ENCODE peak calls at places on chromosomes 12 and 14, in six cellular contexts. One of them, this sample, is unnamed. For H3K36me3, the result is how much of the 10 kb centered on the place peaks cover.

GRCh38 chr14:55699131-55700057 is 119.4 kb downstream of the KTN1 start:
- DNase-seq in IMR-90: peak
- DNase-seq in HCT116: no peak
- DNase-seq in H1: no peak
- DNase-seq in GM23338: peak
- DNase-seq in hepatocyte: no peak
- DNase-seq in this sample: no peak

GRCh38 chr12:14450479-14450878 is 85.0 kb downstream of the ATF7IP start:
- DNase-seq in IMR-90: no peak
- DNase-seq in HCT116: no peak
- DNase-seq in H1: no peak
- DNase-seq in GM23338: no peak
- DNase-seq in hepatocyte: no peak
- DNase-seq in this sample: no peak

GRCh38 chr14:43479751-43480150 is 1027.3 kb downstream of the FSCB start:
- DNase-seq in IMR-90: no peak
- DNase-seq in HCT116: no peak
- DNase-seq in H1: no peak
- DNase-seq in GM23338: no peak
- DNase-seq in hepatocyte: no peak
- DNase-seq in this sample: no peak

GRCh38 chr14:70601162-70601561 is 707 bp upstream of the MED6 start:
- DNase-seq in IMR-90: peak
- DNase-seq in HCT116: no peak
- DNase-seq in H1: no peak
- DNase-seq in GM23338: peak
- DNase-seq in hepatocyte: no peak
- DNase-seq in this sample: peak

GRCh38 chr14:77007339-77007974 is 21.1 kb downstream of the IRF2BPL start:
- DNase-seq in IMR-90: no peak
- DNase-seq in HCT116: no peak
- DNase-seq in H1: no peak
- DNase-seq in GM23338: no peak
- DNase-seq in hepatocyte: no peak
- DNase-seq in this sample: no peak

GRCh38 chr12:59911516-59911915 is 315.7 kb downstream of the SLC16A7 start:
- DNase-seq in IMR-90: no peak
- DNase-seq in HCT116: no peak
- DNase-seq in H1: no peak
- DNase-seq in GM23338: no peak
- DNase-seq in hepatocyte: no peak
- DNase-seq in this sample: no peak

GRCh38 chr14:87109271-87109670 is 883.7 kb downstream of the GALC start:
- DNase-seq in IMR-90: no peak
- DNase-seq in HCT116: no peak
- DNase-seq in H1: no peak
- DNase-seq in GM23338: no peak
- DNase-seq in hepatocyte: no peak
- DNase-seq in this sample: no peak

GRCh38 chr12:113142173-113142885 is 6.8 kb upstream of the RASAL1 start:
- DNase-seq in IMR-90: no peak
- DNase-seq in HCT116: no peak
- DNase-seq in H1: no peak
- DNase-seq in GM23338: no peak
- DNase-seq in hepatocyte: no peak
- DNase-seq in this sample: no peak

GRCh38 chr12:119695034-119695433 is 27.1 kb downstream of the PRKAB1 start:
- DNase-seq in IMR-90: no peak
- DNase-seq in HCT116: no peak
- DNase-seq in H1: peak
- DNase-seq in GM23338: peak
- DNase-seq in hepatocyte: no peak
- DNase-seq in this sample: peak

GRCh38 chr12:53005215-53005985 is 856 bp upstream of the EIF4B start:
- DNase-seq in IMR-90: no peak
- DNase-seq in HCT116: no peak
- DNase-seq in H1: peak
- DNase-seq in GM23338: peak
- DNase-seq in hepatocyte: peak
- DNase-seq in this sample: peak

GRCh38 chr12:124898200-124898950 is 16.1 kb downstream of the UBC start:
- DNase-seq in IMR-90: no peak
- DNase-seq in HCT116: no peak
- DNase-seq in H1: peak
- DNase-seq in GM23338: peak
- DNase-seq in hepatocyte: no peak
- DNase-seq in this sample: peak

GRCh38 chr12:12870454-12870853 is 20.9 kb upstream of the GPRC5A start:
- DNase-seq in IMR-90: peak
- DNase-seq in HCT116: peak
- DNase-seq in H1: no peak
- DNase-seq in GM23338: no peak
- DNase-seq in hepatocyte: peak
- DNase-seq in this sample: no peak

GRCh38 chr12:21456291-21456780 is 18.9 kb downstream of the PYROXD1 start:
- DNase-seq in IMR-90: no peak
- DNase-seq in HCT116: no peak
- DNase-seq in H1: no peak
- DNase-seq in GM23338: no peak
- DNase-seq in hepatocyte: no peak
- DNase-seq in this sample: no peak

GRCh38 chr14:75147423-75148071 is 20.7 kb upstream of the NEK9 start:
- DNase-seq in IMR-90: peak
- DNase-seq in HCT116: no peak
- DNase-seq in H1: peak
- DNase-seq in GM23338: peak
- DNase-seq in hepatocyte: peak
- DNase-seq in this sample: peak

GRCh38 chr12:5587701-5588100 is 155.8 kb downstream of the NTF3 start:
- DNase-seq in IMR-90: no peak
- DNase-seq in HCT116: no peak
- DNase-seq in H1: no peak
- DNase-seq in GM23338: peak
- DNase-seq in hepatocyte: peak
- DNase-seq in this sample: peak

GRCh38 chr14:31934767-31935266 is 142.3 kb upstream of the ARHGAP5 start:
- DNase-seq in IMR-90: peak
- DNase-seq in HCT116: peak
- DNase-seq in H1: no peak
- DNase-seq in GM23338: peak
- DNase-seq in hepatocyte: peak
- DNase-seq in this sample: peak

GRCh38 chr12:130827432-130827831 is 11.6 kb downstream of the STX2 start:
- DNase-seq in IMR-90: no peak
- DNase-seq in HCT116: no peak
- DNase-seq in H1: no peak
- DNase-seq in GM23338: no peak
- DNase-seq in hepatocyte: peak
- DNase-seq in this sample: no peak

GRCh38 chr12:58583956-58584355 is 336.3 kb downstream of the LRIG3 start:
- DNase-seq in IMR-90: no peak
- DNase-seq in HCT116: no peak
- DNase-seq in H1: no peak
- DNase-seq in GM23338: no peak
- DNase-seq in hepatocyte: no peak
- DNase-seq in this sample: no peak

GRCh38 chr12:19547258-19547657 is 108.0 kb downstream of the AEBP2 start:
- DNase-seq in IMR-90: peak
- DNase-seq in HCT116: no peak
- DNase-seq in H1: no peak
- DNase-seq in GM23338: no peak
- DNase-seq in hepatocyte: no peak
- DNase-seq in this sample: no peak

DNA sequence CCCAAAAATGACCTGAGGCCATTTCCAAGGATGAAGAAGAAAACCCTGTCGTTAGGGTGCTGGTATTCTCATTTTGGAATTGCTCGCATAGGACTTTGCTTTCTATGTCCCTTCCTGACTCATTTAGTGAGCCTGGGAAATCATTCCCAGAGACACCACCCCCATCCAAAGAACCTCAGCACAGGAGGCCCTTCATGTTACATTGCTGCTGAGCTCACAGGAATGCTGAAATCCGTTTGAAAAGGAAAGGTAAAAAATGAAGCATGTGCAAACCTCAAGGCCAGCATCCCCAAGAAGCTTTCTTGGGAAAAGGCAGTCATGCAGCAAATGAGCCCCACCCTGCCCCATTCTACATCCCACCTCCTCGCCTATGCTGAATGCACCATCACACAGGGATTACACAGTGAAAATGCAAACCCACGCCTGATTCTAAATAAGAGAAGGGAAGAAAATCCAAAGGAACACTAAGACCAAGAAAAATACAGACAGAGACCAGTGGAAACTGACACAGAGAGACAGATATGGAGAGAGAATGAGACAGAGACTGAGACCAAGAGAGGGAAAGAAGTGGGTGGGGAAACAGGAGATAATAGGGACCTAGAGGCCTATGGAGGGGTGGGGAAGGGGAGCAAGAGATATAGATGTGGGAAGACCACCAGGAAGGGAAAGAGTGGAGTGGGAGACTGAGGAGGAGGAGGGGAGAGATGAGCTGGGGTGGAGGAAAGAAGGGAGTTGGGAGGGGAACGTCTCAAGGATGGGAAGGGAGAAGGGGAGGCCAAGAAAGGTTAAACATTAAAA is 33.5 kb downstream of the NIN start:
- DNase-seq in IMR-90: peak
- DNase-seq in HCT116: no peak
- DNase-seq in H1: no peak
- DNase-seq in GM23338: no peak
- DNase-seq in hepatocyte: no peak
- DNase-seq in this sample: no peak
- H3K36me3 ChIP-seq in IMR-90: under half
- H3K36me3 ChIP-seq in HCT116: under half
- H3K36me3 ChIP-seq in H1: under half
- H3K36me3 ChIP-seq in GM23338: under half
- H3K36me3 ChIP-seq in hepatocyte: under half
- H3K36me3 ChIP-seq in this sample: under half

GRCh38 chr12:68402422-68402821 is 70.3 kb upstream of the MDM1 start:
- DNase-seq in IMR-90: no peak
- DNase-seq in HCT116: no peak
- DNase-seq in H1: no peak
- DNase-seq in GM23338: no peak
- DNase-seq in hepatocyte: no peak
- DNase-seq in this sample: no peak

GRCh38 chr12:68405292-68405900 is 73.2 kb upstream of the MDM1 start:
- DNase-seq in IMR-90: no peak
- DNase-seq in HCT116: no peak
- DNase-seq in H1: no peak
- DNase-seq in GM23338: no peak
- DNase-seq in hepatocyte: no peak
- DNase-seq in this sample: no peak

GRCh38 chr12:68403711-68404110 is 71.5 kb upstream of the MDM1 start:
- DNase-seq in IMR-90: no peak
- DNase-seq in HCT116: no peak
- DNase-seq in H1: no peak
- DNase-seq in GM23338: no peak
- DNase-seq in hepatocyte: no peak
- DNase-seq in this sample: no peak

GRCh38 chr12:68403296-68403695 is 71.1 kb upstream of the MDM1 start:
- DNase-seq in IMR-90: no peak
- DNase-seq in HCT116: no peak
- DNase-seq in H1: no peak
- DNase-seq in GM23338: no peak
- DNase-seq in hepatocyte: no peak
- DNase-seq in this sample: no peak

GRCh38 chr12:68406134-68406576 is 74.0 kb upstream of the MDM1 start:
- DNase-seq in IMR-90: peak
- DNase-seq in HCT116: no peak
- DNase-seq in H1: peak
- DNase-seq in GM23338: peak
- DNase-seq in hepatocyte: peak
- DNase-seq in this sample: peak
- TF ChIP-seq CTCF in IMR-90: peak
- TF ChIP-seq CTCF in HCT116: peak
- TF ChIP-seq CTCF in H1: peak
- TF ChIP-seq CTCF in GM23338: peak
- TF ChIP-seq CTCF in hepatocyte: peak
- TF ChIP-seq CTCF in this sample: peak

GRCh38 chr14:53001787-53002378 is 51.0 kb upstream of the FERMT2 start:
- DNase-seq in IMR-90: no peak
- DNase-seq in HCT116: no peak
- DNase-seq in H1: no peak
- DNase-seq in GM23338: no peak
- DNase-seq in hepatocyte: no peak
- DNase-seq in this sample: no peak
- H2AFZ ChIP-seq in IMR-90: no peak
- H2AFZ ChIP-seq in HCT116: no peak
- H2AFZ ChIP-seq in H1: peak
- H2AFZ ChIP-seq in GM23338: peak
- H2AFZ ChIP-seq in hepatocyte: no peak
- H2AFZ ChIP-seq in this sample: no peak

DNA sequence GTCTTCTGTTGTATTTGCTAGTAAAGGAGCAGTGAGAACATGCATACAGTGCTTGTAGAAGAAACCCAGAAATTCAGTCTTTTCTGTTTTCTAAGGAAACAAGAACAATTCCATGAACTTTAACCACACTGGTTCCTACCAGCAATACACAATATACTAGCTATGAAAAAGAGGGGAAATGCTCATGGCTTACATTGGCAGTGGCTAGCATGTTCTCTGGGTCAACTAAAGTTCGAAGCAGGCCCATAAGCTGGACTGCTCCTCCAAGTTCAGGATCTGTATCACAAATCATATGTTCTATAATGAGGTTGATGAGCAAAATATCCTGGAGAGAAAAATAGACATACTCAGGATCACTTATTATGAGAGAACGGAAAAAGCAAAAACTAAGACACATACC is 37.1 kb downstream of the PPP4R3A start:
- DNase-seq in IMR-90: no peak
- DNase-seq in HCT116: no peak
- DNase-seq in H1: no peak
- DNase-seq in GM23338: no peak
- DNase-seq in hepatocyte: no peak
- DNase-seq in this sample: no peak
- H3K36me3 ChIP-seq in IMR-90: under half
- H3K36me3 ChIP-seq in HCT116: half or more
- H3K36me3 ChIP-seq in H1: half or more
- H3K36me3 ChIP-seq in GM23338: half or more
- H3K36me3 ChIP-seq in hepatocyte: under half
- H3K36me3 ChIP-seq in this sample: half or more

GRCh38 chr12:108231109-108231905 is 102.2 kb downstream of the WSCD2 start:
- DNase-seq in IMR-90: no peak
- DNase-seq in HCT116: no peak
- DNase-seq in H1: no peak
- DNase-seq in GM23338: peak
- DNase-seq in hepatocyte: no peak
- DNase-seq in this sample: no peak
- TF ChIP-seq CTCF in IMR-90: no peak
- TF ChIP-seq CTCF in HCT116: no peak
- TF ChIP-seq CTCF in H1: peak
- TF ChIP-seq CTCF in GM23338: peak
- TF ChIP-seq CTCF in hepatocyte: no peak
- TF ChIP-seq CTCF in this sample: no peak